ENCODE peak calls at places on chromosomes 16 and 17, in eight cellular contexts. J is activated naive CD8-positive, alpha-beta T cell treated with anti-CD3 and anti-CD28 coated beads for 36 hours; F is amniotic stem cell; W is NCI-H1105 treated with DMSO at 0.1 percent for 48 hours; S is IMR-90; G is activated naive CD4-positive, alpha-beta T cell treated with anti-CD3 and anti-CD28 coated beads, Interleukin-2, amount 10 ng/mL, durations not matched to agents 7 days and 5 days; Z is OCI-LY7; T is HCEC 1CT. E is an unnamed sample.

GRCh38 chr17:77877019-77877418 is 81.5 kb upstream of the TNRC6C start:
- DNase-seq in J (no peak), F (no peak), W (no peak), S (no peak), G (no peak), Z (no peak), T (no peak), E (no peak)

GRCh38 chr17:79632432-79632735 is 21.5 kb upstream of the RBFOX3 start:
- DNase-seq in J (no peak), F (no peak), W (no peak), S (no peak), G (no peak), Z (no peak), T (no peak), E (no peak)

GRCh38 chr17:68512247-68512966 is at the start of gene PRKAR1A:
- DNase-seq in J (peak; percentile 92), F (peak; percentile 86), W (peak; percentile 91), S (peak; percentile 95), G (peak; percentile 96), Z (peak; percentile 98), T (peak; percentile 93), E (peak; percentile 90)

GRCh38 chr17:40317345-40317873 is 8.4 kb downstream of the RARA start:
- DNase-seq in J (peak; percentile 47), F (peak; percentile 47), W (no peak), S (peak; percentile 70), G (peak; percentile 64), Z (peak; percentile 70), T (peak; percentile 81), E (no peak)

GRCh38 chr16:15777533-15778203 is 79.2 kb downstream of the MYH11 start:
- DNase-seq in J (no peak), F (no peak), W (peak; percentile 22), S (peak; percentile 61), G (peak; percentile 27), Z (peak; percentile 86), T (peak; percentile 13), E (no peak)

GRCh38 chr17:72457712-72458111 is 336.9 kb downstream of the SOX9 start:
- DNase-seq in J (no peak), F (no peak), W (no peak), S (no peak), G (no peak), Z (no peak), T (no peak), E (no peak)

GRCh38 chr17:45320931-45321461 is 4.2 kb upstream of the MAP3K14 start:
- DNase-seq in J (no peak), F (peak; percentile 94), W (no peak), S (peak; percentile 97), G (no peak), Z (no peak), T (peak; percentile 96), E (no peak)

GRCh38 chr16:397135-397661 is at the start of gene NME4:
- DNase-seq in J (peak; percentile 49), F (no peak), W (no peak), S (no peak), G (peak; percentile 56), Z (peak; percentile 43), T (peak; percentile 23), E (no peak)

GRCh38 chr17:44751806-44752205 is 7.0 kb upstream of the ADAM11 start:
- DNase-seq in J (no peak), F (no peak), W (no peak), S (no peak), G (no peak), Z (no peak), T (no peak), E (no peak)

GRCh38 chr17:70613681-70614080 is 444.3 kb downstream of the KCNJ2 start:
- DNase-seq in J (no peak), F (no peak), W (no peak), S (no peak), G (no peak), Z (no peak), T (peak; percentile 6), E (no peak)

GRCh38 chr17:31787857-31788570 is 71.0 kb downstream of the COPRS start:
- DNase-seq in J (no peak), F (peak; percentile 44), W (no peak), S (peak; percentile 93), G (no peak), Z (no peak), T (peak; percentile 87), E (no peak)

GRCh38 chr17:78781339-78782304 is at the start of gene CYTH1:
- DNase-seq in J (peak; percentile 56), F (no peak), W (peak; percentile 9), S (no peak), G (peak; percentile 56), Z (peak; percentile 65), T (peak; percentile 20), E (no peak)

GRCh38 chr16:50607970-50608557 is 59.9 kb downstream of the NKD1 start:
- DNase-seq in J (no peak), F (no peak), W (no peak), S (no peak), G (no peak), Z (no peak), T (no peak), E (no peak)

GRCh38 chr17:15475620-15476354 is 8.4 kb upstream of the CDRT4 start:
- DNase-seq in J (no peak), F (no peak), W (no peak), S (peak; percentile 62), G (no peak), Z (no peak), T (peak; percentile 82), E (no peak)

GRCh38 chr17:48590603-48591161 is 641 bp upstream of the HOXB3 start:
- DNase-seq in J (no peak), F (no peak), W (no peak), S (peak; percentile 16), G (no peak), Z (no peak), T (no peak), E (no peak)

GRCh38 chr16:75088226-75088625 is 28.4 kb downstream of the LDHD start:
- DNase-seq in J (no peak), F (no peak), W (no peak), S (no peak), G (no peak), Z (no peak), T (no peak), E (no peak)

GRCh38 chr17:45147581-45148182 is 593 bp upstream of the HEXIM1 start:
- DNase-seq in J (peak; percentile 83), F (peak; percentile 90), W (peak; percentile 94), S (peak; percentile 97), G (peak; percentile 84), Z (peak; percentile 98), T (peak; percentile 96), E (peak; percentile 90)

GRCh38 chr17:77076046-77076882 is 64.5 kb upstream of the SEC14L1 start:
- DNase-seq in J (no peak), F (no peak), W (peak; percentile 68), S (peak; percentile 9), G (no peak), Z (no peak), T (no peak), E (peak; percentile 59)

GRCh38 chr17:61574542-61575351 is 16.3 kb downstream of the NACA2 start:
- DNase-seq in J (no peak), F (no peak), W (peak; percentile 70), S (peak; percentile 65), G (no peak), Z (peak; percentile 65), T (peak; percentile 65), E (peak; percentile 37)

GRCh38 chr16:53282975-53283946 is 151.0 kb upstream of the RBL2 start:
- DNase-seq in J (no peak), F (no peak), W (peak; percentile 72), S (peak; percentile 49), G (no peak), Z (peak; percentile 47), T (peak; percentile 30), E (peak; percentile 10)

GRCh38 chr17:48429638-48430586 is at the start of gene SKAP1:
- DNase-seq in J (peak; percentile 77), F (no peak), W (no peak), S (no peak), G (peak; percentile 77), Z (no peak), T (no peak), E (no peak)

GRCh38 chr16:15947983-15948509 is 1.4 kb upstream of the ABCC1 start:
- DNase-seq in J (no peak), F (no peak), W (no peak), S (no peak), G (no peak), Z (no peak), T (no peak), E (no peak)

GRCh38 chr17:2694381-2695242 is 17.0 kb downstream of the CLUH start:
- DNase-seq in J (no peak), F (no peak), W (no peak), S (no peak), G (no peak), Z (no peak), T (no peak), E (no peak)

GRCh38 chr16:69917739-69918138 is 33.4 kb upstream of the CLEC18A start:
- DNase-seq in J (no peak), F (peak; percentile 92), W (no peak), S (peak; percentile 99), G (no peak), Z (no peak), T (peak; percentile 89), E (no peak)

GRCh38 chr16:57282510-57283213 is 1.8 kb downstream of the PLLP start:
- DNase-seq in J (no peak), F (no peak), W (no peak), S (no peak), G (no peak), Z (no peak), T (no peak), E (no peak)

GRCh38 chr17:50769884-50770283 is 2.6 kb upstream of the ANKRD40CL start:
- DNase-seq in J (no peak), F (no peak), W (no peak), S (no peak), G (no peak), Z (no peak), T (no peak), E (no peak)

GRCh38 chr17:19341641-19342610 is 20.6 kb downstream of the B9D1 start:
- DNase-seq in J (no peak), F (no peak), W (no peak), S (peak; percentile 10), G (no peak), Z (no peak), T (no peak), E (no peak)

GRCh38 chr16:89049484-89050118 is 44.1 kb upstream of the ACSF3 start:
- DNase-seq in J (no peak), F (no peak), W (no peak), S (no peak), G (no peak), Z (no peak), T (no peak), E (no peak)

GRCh38 chr16:78140818-78141466 is 41.5 kb downstream of the WWOX start:
- DNase-seq in J (no peak), F (no peak), W (no peak), S (no peak), G (no peak), Z (no peak), T (no peak), E (no peak)

E was measured in NCI-H748 treated with DMSO at 0.1 percent for 48 hours.